ENCODE peak calls at places on chromosomes 4 and X, in six cellular contexts. S is transverse colon; D is cardiac muscle cell; Z is CD8-positive, alpha-beta T cell; F is coronary artery; I is neural progenitor cell. T is an unnamed sample.

GRCh38 chr4:185914583-185915199 is 102.7 kb upstream of the SORBS2 start:
- DNase-seq in S (no peak), Z (no peak), F (no peak), I (no peak), D (no peak), T (no peak)

GRCh38 chr4:948936-949300 is 16.7 kb downstream of the TMEM175 start:
- DNase-seq in D (no peak), S (no peak), F (no peak), Z (no peak), I (no peak), T (no peak)

GRCh38 chr4:173504181-173504503 is 25.9 kb downstream of the HAND2 start:
- DNase-seq in S (no peak), I (no peak), Z (peak), F (no peak), D (no peak), T (no peak)

GRCh38 chr4:168883513-168883912 is 126.5 kb downstream of the CBR4 start:
- DNase-seq in F (no peak), I (no peak), Z (no peak), D (no peak), S (no peak), T (no peak)

GRCh38 chr4:108466936-108467902 is 153.2 kb upstream of the RPL34 start:
- DNase-seq in I (no peak), F (no peak), S (no peak), Z (peak), D (no peak), T (no peak)

GRCh38 chr4:41538017-41538733 is at the start of gene LIMCH1:
- DNase-seq in D (peak), S (peak), F (peak), Z (no peak), I (peak), T (peak)

GRCh38 chr4:164937576-164938270 is 39.7 kb downstream of the TRIM61 start:
- DNase-seq in I (peak), S (no peak), F (no peak), D (peak), Z (no peak), T (no peak)

GRCh38 chr4:182144621-182145359 is 98.4 kb upstream of the TENM3 start:
- DNase-seq in F (no peak), S (no peak), Z (no peak), I (peak), D (peak), T (peak)

GRCh38 chr4:127124919-127125318 is 507.8 kb upstream of the INTU start:
- DNase-seq in F (no peak), D (no peak), Z (no peak), S (no peak), I (no peak), T (no peak)

GRCh38 chrX:9148626-9149385 is 114.9 kb upstream of the FAM9B start:
- DNase-seq in S (no peak), F (no peak), Z (no peak), D (peak), I (peak), T (no peak)

GRCh38 chrX:132375941-132376340 is 112.9 kb downstream of the MBNL3 start:
- DNase-seq in S (no peak), I (peak), D (no peak), Z (no peak), F (no peak), T (no peak)

GRCh38 chr4:37685726-37686372 is 327 bp downstream of the RELL1 start:
- DNase-seq in I (peak), F (peak), Z (peak), S (peak), D (peak), T (peak)

GRCh38 chrX:96407043-96407442 is 277.6 kb upstream of the DIAPH2 start:
- DNase-seq in I (peak), F (no peak), D (no peak), Z (no peak), S (peak), T (peak)

GRCh38 chrX:130260316-130260715 is 8.4 kb downstream of the ZNF280C start:
- DNase-seq in F (no peak), I (no peak), D (no peak), Z (no peak), S (no peak), T (no peak)

GRCh38 chr4:8221985-8222384 is 22.9 kb downstream of the SH3TC1 start:
- DNase-seq in D (no peak), Z (no peak), I (no peak), S (no peak), F (no peak), T (no peak)

GRCh38 chr4:113872426-113873260 is 106.8 kb downstream of the ARSJ start:
- DNase-seq in S (no peak), I (no peak), D (no peak), Z (no peak), F (no peak), T (no peak)

GRCh38 chr4:156805696-156806095 is 165.9 kb downstream of the PDGFC start:
- DNase-seq in D (no peak), S (no peak), Z (no peak), F (no peak), I (peak), T (no peak)

GRCh38 chr4:15343000-15343399 is 84.8 kb upstream of the C1QTNF7 start:
- DNase-seq in S (no peak), D (no peak), I (no peak), Z (no peak), F (no peak), T (no peak)

GRCh38 chrX:320126-320783 is 1.7 kb upstream of the GTPBP6 start:
- DNase-seq in S (peak), F (no peak), I (peak), Z (no peak), D (no peak), T (peak)

GRCh38 chr4:11611868-11612267 is 183.2 kb upstream of the HS3ST1 start:
- DNase-seq in D (no peak), S (no peak), F (no peak), Z (no peak), I (no peak), T (no peak)

GRCh38 chr4:174714393-174715211 is 114.4 kb downstream of the GLRA3 start:
- DNase-seq in F (no peak), I (peak), D (peak), Z (no peak), S (peak), T (no peak)

GRCh38 chrX:53266175-53266574 is 15.2 kb downstream of the IQSEC2 start:
- DNase-seq in S (no peak), Z (no peak), F (no peak), D (no peak), I (no peak), T (no peak)

GRCh38 chr4:121814756-121815155 is 8.9 kb downstream of the CCNA2 start:
- DNase-seq in Z (no peak), I (no peak), D (no peak), S (no peak), F (no peak), T (no peak)

GRCh38 chr4:159823743-159824142 is 720.9 kb downstream of the RAPGEF2 start:
- DNase-seq in S (no peak), I (no peak), F (no peak), D (no peak), Z (no peak), T (no peak)

GRCh38 chrX:153445106-153445855 is 575 bp downstream of the TREX2 start:
- DNase-seq in F (no peak), I (no peak), D (no peak), Z (no peak), S (no peak), T (no peak)

GRCh38 chr4:173857828-173858227 is 327.8 kb upstream of the HAND2 start:
- DNase-seq in D (no peak), Z (no peak), F (no peak), I (no peak), S (no peak), T (no peak)

GRCh38 chr4:147597561-147597960 is 19.6 kb upstream of the TMEM184C start:
- DNase-seq in S (no peak), F (no peak), Z (no peak), I (no peak), D (no peak), T (no peak)

GRCh38 chr4:86791126-86791525 is 58.1 kb downstream of the SLC10A6 start:
- DNase-seq in Z (no peak), S (no peak), I (peak), D (no peak), F (no peak), T (no peak)

GRCh38 chr4:19164334-19164733 is 1087.4 kb upstream of the SLIT2 start:
- DNase-seq in F (no peak), S (no peak), I (no peak), D (no peak), Z (no peak), T (no peak)

GRCh38 chr4:90127706-90128345 is 632 bp downstream of the CCSER1 start:
- DNase-seq in F (no peak), Z (no peak), D (peak), I (peak), S (no peak), T (peak)

GRCh38 chr4:169618286-169618685 is 2.1 kb upstream of the CLCN3 start:
- DNase-seq in F (no peak), D (no peak), I (no peak), S (no peak), Z (no peak), T (no peak)

GRCh38 chr4:81919238-81919637 is 447.5 kb upstream of the RASGEF1B start:
- DNase-seq in D (peak), F (no peak), I (peak), S (no peak), Z (no peak), T (no peak)

GRCh38 chr4:119025440-119025839 is 110.2 kb upstream of the MYOZ2 start:
- DNase-seq in D (no peak), Z (no peak), F (no peak), I (no peak), S (peak), T (no peak)

GRCh38 chr4:54228064-54228527 is 997 bp upstream of the PDGFRA start:
- DNase-seq in D (peak), S (peak), Z (no peak), F (peak), I (peak), T (peak)

GRCh38 chr4:67575232-67575888 is 16.8 kb downstream of the STAP1 start:
- DNase-seq in I (no peak), Z (no peak), S (no peak), D (no peak), F (no peak), T (no peak)

GRCh38 chr4:158535130-158535614 is 13.5 kb downstream of the RXFP1 start:
- DNase-seq in I (no peak), F (no peak), S (no peak), Z (no peak), D (no peak), T (no peak)

GRCh38 chr4:161841759-161842158 is 322.0 kb downstream of the FSTL5 start:
- DNase-seq in F (no peak), D (no peak), Z (no peak), I (no peak), S (no peak), T (no peak)
- H3K27ac ChIP-seq in F (no peak), D (no peak), Z (no peak), I (no peak), S (no peak), T (no peak)

DNA sequence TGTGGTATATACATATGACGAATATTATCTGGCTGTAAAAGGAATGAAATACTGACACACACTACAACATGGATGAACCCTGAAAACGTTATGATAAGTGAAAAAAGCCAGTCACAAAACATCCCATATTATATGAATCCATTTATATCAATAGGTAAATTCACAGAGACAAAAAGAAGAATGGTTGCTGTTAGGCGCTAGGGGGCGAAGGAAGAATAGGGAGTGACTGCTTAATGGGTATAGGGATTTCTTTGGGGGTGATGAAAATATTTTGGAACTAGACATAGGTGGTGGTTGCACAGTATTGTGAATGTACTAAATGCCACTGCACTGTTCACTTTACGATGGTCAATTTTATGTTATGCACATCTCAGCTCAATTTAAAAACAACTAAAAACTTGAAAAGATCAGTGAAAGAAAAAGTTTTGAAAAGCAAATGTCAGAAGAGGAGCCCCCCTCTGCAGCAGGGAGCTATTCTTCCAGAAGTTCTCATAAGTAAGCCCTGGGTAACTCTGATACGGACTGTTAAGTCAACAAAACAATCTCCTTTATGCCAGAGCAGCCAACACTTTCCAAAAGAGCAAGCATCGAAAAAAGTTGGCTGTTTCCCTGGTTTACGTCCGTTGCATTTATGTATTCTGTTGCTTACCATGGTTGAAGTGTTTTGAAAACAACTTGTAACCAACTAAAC is 96.3 kb upstream of the EGFL6 start:
- DNase-seq in D (no peak), Z (no peak), F (no peak), I (no peak), S (no peak), T (no peak)
- H3K27ac ChIP-seq in D (no peak), Z (peak), F (peak), I (peak), S (peak), T (peak)

GRCh38 chrX:46573331-46573895 is at the start of gene CHST7:
- DNase-seq in Z (peak), I (peak), S (peak), F (peak), D (peak), T (peak)
- H3K27ac ChIP-seq in Z (peak), I (no peak), S (peak), F (peak), D (no peak), T (peak)

DNA sequence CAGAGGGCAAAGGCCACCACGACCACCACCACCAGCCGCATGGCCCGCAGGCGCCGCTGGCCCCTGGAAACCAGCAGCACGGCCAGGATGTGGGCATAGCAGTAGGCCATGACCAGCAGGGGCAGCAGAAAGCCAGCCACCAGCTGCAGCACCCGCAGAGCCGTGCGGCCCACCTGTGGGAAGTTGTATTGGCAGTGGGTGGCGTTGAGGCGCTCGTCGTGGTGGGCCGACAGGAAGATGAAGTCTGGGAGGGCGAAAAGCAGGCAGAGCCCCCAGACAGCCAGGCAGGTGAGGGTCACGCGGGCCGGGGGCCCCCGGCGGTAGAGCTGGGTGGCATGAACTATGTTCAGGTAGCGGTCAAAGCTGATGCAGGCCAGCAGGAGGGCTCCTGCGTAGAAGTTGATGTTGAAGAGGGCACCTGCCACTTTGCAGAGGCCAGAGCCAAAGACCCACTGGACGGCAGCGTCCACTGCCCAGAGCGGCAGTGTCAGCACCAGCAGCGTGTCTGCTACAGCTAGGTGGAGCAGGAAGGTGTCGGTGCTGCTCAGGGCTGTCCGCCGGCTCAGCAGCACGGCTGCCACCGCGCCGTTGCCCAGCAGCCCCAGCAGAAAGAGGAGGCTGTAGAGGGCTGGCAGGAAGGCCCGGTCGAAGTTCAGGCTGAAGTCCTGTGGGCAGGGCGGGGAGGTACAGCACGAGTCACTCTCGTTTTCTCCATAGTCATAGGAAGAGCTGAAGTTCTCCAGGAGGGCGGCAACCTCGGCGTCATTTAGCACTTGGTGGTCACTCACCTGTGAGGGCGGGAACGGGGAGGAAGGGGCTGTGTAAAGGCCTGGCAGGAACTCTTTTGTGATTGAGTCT is 1.4 kb downstream of the CXCR3 start:
- DNase-seq in D (no peak), F (no peak), I (no peak), Z (peak), S (peak), T (no peak)
- H3K27ac ChIP-seq in D (no peak), F (no peak), I (no peak), Z (peak), S (peak), T (no peak)

GRCh38 chr4:2257361-2258001 is 4.4 kb downstream of the MXD4 start:
- DNase-seq in I (no peak), Z (peak), D (no peak), F (peak), S (peak), T (peak)

GRCh38 chr4:2256156-2256731 is 5.7 kb downstream of the MXD4 start:
- DNase-seq in I (no peak), D (no peak), Z (peak), S (peak), F (peak), T (peak)

GRCh38 chr4:2256781-2257191 is 5.1 kb downstream of the MXD4 start:
- DNase-seq in I (no peak), D (no peak), F (peak), Z (no peak), S (peak), T (peak)

GRCh38 chr4:2254665-2255500 is 7.0 kb downstream of the MXD4 start:
- DNase-seq in F (no peak), D (no peak), S (no peak), I (no peak), Z (peak), T (peak)

DNA sequence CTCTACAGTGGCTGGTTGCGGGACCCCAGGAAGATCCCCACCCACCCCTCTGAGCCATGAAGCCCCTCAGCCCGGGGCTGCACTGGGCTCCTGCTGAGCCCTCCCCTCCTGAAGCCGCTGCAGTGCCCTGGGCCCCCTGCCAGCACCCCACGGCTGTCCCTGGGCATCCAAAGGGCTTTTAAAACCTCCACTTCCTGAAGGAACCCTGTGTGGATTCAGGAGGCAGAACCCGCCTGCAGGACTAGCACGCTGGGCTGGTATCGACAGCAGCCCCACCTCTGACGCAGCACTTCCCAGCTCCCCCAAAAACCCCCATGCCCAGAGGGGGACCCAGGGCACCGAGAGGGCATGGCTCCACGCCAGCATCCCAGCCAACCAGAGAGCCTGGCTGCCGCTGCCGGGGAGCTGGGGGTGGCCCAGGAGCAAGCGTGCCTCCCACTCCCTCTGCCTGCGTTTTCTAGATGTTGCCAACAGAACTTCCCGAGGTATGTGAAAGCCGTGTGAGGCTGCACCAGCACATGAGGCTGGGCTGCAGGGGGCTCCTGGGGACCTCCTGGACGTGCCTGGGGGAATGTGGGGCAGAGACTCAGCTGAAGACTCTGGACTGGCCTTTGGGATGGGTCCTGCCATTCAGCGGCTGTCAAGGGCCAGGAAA is 6.3 kb downstream of the MXD4 start:
- DNase-seq in Z (peak), S (peak), I (no peak), F (peak), D (no peak), T (peak)
- H3K27ac ChIP-seq in Z (no peak), S (peak), I (no peak), F (peak), D (no peak), T (peak)

GRCh38 chrX:134679644-134680043 is 21.4 kb upstream of the PLAC1 start:
- DNase-seq in Z (no peak), F (no peak), S (no peak), D (no peak), I (no peak), T (no peak)
- H3K27ac ChIP-seq in Z (no peak), F (no peak), S (no peak), D (no peak), I (no peak), T (no peak)

DNA sequence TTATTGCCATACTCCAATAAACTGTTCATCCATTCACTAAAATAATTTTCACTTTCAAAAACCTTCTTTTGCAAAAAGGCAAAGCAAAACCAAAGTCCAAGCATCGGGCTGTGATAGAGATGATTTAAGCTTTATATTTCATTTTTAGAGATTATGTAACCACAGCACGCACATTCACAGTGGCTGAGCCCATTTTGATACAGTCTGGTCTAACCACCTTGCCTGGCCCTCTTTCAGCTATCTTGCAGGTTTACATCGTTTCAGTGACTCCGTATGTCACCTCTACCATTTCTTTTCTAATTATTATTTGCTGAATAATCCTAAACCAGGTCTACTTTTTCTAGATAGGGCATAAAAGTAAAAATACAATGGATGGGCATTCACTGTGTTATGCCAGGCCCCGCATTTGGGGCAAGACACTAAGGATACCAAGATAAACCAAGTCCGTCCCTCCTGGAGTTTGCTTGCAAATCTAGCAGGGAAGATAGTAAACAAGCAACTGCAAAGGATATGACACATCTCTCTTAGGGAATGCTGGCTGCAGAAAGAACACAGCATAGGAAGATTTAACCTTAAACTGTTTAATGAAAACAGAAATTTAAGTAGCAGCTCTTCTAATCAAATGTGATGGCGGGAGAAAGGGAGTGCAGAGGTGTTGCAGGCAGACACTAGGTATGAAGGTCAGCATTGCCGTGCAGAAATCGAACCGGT is 1.7 kb downstream of the CASP3 start:
- DNase-seq in S (no peak), I (no peak), F (no peak), Z (no peak), D (no peak), T (no peak)
- H3K27ac ChIP-seq in S (peak), I (no peak), F (peak), Z (peak), D (peak), T (peak)